ENCODE peak calls at places on chromosomes 1 and 21, in four cellular contexts. W is IMR-90, E is mesendoderm, C is neuronal stem cell. B is an unnamed sample.

GRCh38 chr1:154856049-154856448 is 14.0 kb downstream of the KCNN3 start:
- DNase-seq in W (no peak), E (peak), C (no peak), B (no peak)

GRCh38 chr1:37477946-37478345 is 3.6 kb downstream of the ZC3H12A start:
- DNase-seq in W (no peak), E (peak), C (no peak), B (no peak)

GRCh38 chr1:162709870-162710269 is 77.6 kb downstream of the DDR2 start:
- DNase-seq in W (peak), E (no peak), C (no peak), B (no peak)

GRCh38 chr1:228906461-228906860 is 171.2 kb downstream of the RHOU start:
- DNase-seq in W (no peak), E (no peak), C (no peak), B (no peak)

GRCh38 chr1:237065903-237066302 is 23.9 kb downstream of the RYR2 start:
- DNase-seq in W (no peak), E (no peak), C (no peak), B (no peak)

GRCh38 chr1:212037900-212038299 is 2.4 kb downstream of the DTL start:
- DNase-seq in W (no peak), E (no peak), C (no peak), B (no peak)

GRCh38 chr1:80869299-80869698 is 931.4 kb upstream of the ADGRL2 start:
- DNase-seq in W (no peak), E (no peak), C (no peak), B (no peak)

GRCh38 chr1:184518958-184519357 is 132.1 kb downstream of the C1orf21 start:
- DNase-seq in W (no peak), E (no peak), C (no peak), B (no peak)

GRCh38 chr1:64886877-64887276 is 79.5 kb downstream of the JAK1 start:
- DNase-seq in W (no peak), E (no peak), C (peak), B (no peak)

GRCh38 chr1:202579806-202580205 is 130.4 kb downstream of the SYT2 start:
- DNase-seq in W (peak), E (no peak), C (no peak), B (no peak)

GRCh38 chr1:27102707-27103468 is 52.0 kb downstream of the SLC9A1 start:
- DNase-seq in W (peak), E (peak), C (peak), B (peak)

GRCh38 chr1:170357750-170358149 is 174.2 kb upstream of the GORAB start:
- DNase-seq in W (no peak), E (no peak), C (no peak), B (no peak)

GRCh38 chr1:20964540-20965484 is 177.7 kb upstream of the HP1BP3 start:
- DNase-seq in W (no peak), E (peak), C (no peak), B (no peak)

GRCh38 chr1:56977910-56978309 is 12.1 kb upstream of the C8B start:
- DNase-seq in W (no peak), E (no peak), C (no peak), B (no peak)

GRCh38 chr1:232528472-232529089 is 101.4 kb downstream of the SIPA1L2 start:
- DNase-seq in W (no peak), E (no peak), C (no peak), B (no peak)

GRCh38 chr1:117367769-117368059 is 465 bp downstream of the MAN1A2 start:
- DNase-seq in W (peak), E (peak), C (peak), B (no peak)

GRCh38 chr1:36284517-36284916 is 21.7 kb upstream of the SH3D21 start:
- DNase-seq in W (no peak), E (no peak), C (no peak), B (no peak)

GRCh38 chr1:53081384-53082066 is 19.5 kb downstream of the PODN start:
- DNase-seq in W (no peak), E (no peak), C (no peak), B (no peak)

GRCh38 chr21:45324430-45325205 is 36.9 kb upstream of the POFUT2 start:
- DNase-seq in W (no peak), E (peak), C (no peak), B (no peak)

GRCh38 chr1:209805875-209806760 is at the start of gene IRF6:
- DNase-seq in W (peak), E (peak), C (peak), B (peak)

GRCh38 chr1:30028283-30028682 is 695.1 kb downstream of the MATN1 start:
- DNase-seq in W (no peak), E (no peak), C (no peak), B (no peak)

GRCh38 chr1:203306089-203306969 is 1.0 kb downstream of the BTG2 start:
- DNase-seq in W (peak), E (peak), C (no peak), B (no peak)

GRCh38 chr1:218531936-218532335 is 186.8 kb downstream of the TGFB2 start:
- DNase-seq in W (no peak), E (no peak), C (no peak), B (no peak)

GRCh38 chr1:225746361-225747179 is 31.1 kb upstream of the SRP9 start:
- DNase-seq in W (peak), E (peak), C (peak), B (peak)

GRCh38 chr1:1434812-1435093 is 737 bp upstream of the VWA1 start:
- DNase-seq in W (no peak), E (no peak), C (no peak), B (no peak)

GRCh38 chr1:38559180-38559874 is 300.2 kb downstream of the RRAGC start:
- DNase-seq in W (no peak), E (no peak), C (no peak), B (no peak)

GRCh38 chr1:18233176-18233864 is 125.7 kb downstream of the IGSF21 start:
- DNase-seq in W (no peak), E (peak), C (no peak), B (peak)

GRCh38 chr21:16215193-16215592 is 485.4 kb downstream of the USP25 start:
- DNase-seq in W (no peak), E (no peak), C (no peak), B (no peak)

GRCh38 chr1:92051948-92052347 is 22.2 kb downstream of the EPHX4 start:
- DNase-seq in W (no peak), E (peak), C (no peak), B (no peak)

GRCh38 chr21:43604505-43605204 is 54.6 kb downstream of the HSF2BP start:
- DNase-seq in W (no peak), E (no peak), C (no peak), B (no peak)
- H3K23ac ChIP-seq in W (peak), E (no peak), C (peak), B (no peak)

GRCh38 chr1:10306435-10306834 is 92.4 kb upstream of the PGD start:
- DNase-seq in W (no peak), E (no peak), C (no peak), B (no peak)

GRCh38 chr1:10308001-10308400 is 90.9 kb upstream of the PGD start:
- DNase-seq in W (no peak), E (no peak), C (no peak), B (no peak)

GRCh38 chr1:10304295-10304694 is 93.9 kb downstream of the KIF1B start:
- DNase-seq in W (no peak), E (no peak), C (no peak), B (no peak)

DNA sequence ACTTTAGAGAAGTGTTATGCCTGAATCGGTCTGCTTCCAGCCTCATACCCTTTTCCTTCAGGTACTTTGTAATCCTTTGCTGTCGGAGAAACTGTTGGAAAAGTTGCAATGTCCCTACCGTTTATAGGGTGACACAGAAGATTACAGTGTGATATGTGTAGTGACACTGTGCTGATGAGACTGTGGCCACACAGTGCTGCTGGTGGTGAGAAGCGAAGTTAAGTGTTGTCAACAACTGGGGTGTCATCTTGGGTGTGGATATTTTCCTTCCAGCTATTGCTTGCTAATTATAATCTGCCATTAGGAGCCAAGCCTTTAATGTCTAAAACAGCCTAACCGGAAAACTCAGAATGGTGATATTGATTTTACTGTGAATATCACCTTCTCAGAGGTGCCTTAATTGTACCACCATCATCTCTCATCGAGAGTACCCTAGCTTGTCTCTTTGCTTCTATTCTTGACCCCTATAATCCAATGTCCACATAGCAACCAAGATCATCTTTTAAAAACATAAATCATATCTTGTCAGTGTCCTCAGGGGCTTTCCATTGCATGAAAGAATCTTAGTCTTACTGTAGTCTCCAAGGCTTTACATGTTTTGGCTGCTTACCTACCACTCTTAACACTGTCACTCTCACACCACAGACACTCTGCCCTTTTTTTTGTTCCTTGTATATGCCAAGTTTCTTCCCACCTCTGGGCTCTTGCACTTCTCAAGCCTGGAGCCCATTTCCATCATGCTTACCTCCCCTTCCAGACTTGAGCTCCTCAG is 89.4 kb upstream of the PGD start:
- DNase-seq in W (no peak), E (no peak), C (no peak), B (no peak)
- H3K23ac ChIP-seq in W (peak), E (no peak), C (no peak), B (no peak)

GRCh38 chr1:241375906-241376305 is 18.9 kb upstream of the RGS7 start:
- DNase-seq in W (no peak), E (no peak), C (no peak), B (no peak)

DNA sequence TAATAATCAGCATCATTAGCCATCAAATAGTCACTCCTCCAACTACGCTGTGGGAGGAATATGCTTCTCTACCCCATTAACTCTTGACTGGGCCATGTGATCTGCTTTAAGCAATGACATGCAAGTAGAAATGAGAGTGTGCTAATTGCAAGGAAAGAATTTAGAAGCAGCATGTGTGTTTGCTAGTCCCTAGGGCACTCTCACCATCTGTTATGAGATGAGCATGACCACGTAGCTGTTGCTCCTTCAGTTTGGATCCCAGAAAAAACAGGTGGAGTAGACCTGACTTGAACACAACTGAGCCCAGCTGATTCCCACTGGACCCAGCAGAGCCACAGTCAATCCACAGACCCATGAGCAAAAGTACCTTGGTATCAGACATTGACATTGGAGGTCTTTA is 19.7 kb upstream of the RGS7 start:
- DNase-seq in W (no peak), E (no peak), C (no peak), B (no peak)
- H3K23ac ChIP-seq in W (no peak), E (no peak), C (no peak), B (no peak)

DNA sequence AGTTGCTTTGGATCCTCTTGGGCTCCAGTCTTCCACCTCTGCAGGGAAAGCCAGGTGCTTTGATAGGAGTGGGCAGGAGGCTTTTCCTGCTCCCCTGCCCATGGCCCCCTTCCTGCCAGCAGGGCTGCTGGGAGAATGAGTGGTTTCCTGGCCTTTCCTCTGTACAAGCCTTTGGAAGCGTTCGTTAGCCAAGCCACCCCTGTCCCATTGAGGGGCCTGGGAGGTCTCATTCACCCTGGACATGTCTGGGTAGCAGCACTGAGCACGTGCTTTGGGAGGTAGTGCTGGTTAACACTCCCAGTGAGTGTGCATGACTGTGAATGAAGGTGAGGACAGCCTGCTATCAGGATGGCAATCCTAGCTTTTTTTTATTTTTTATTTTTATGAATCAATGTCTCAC is 118.5 kb upstream of the CACNA1E start:
- DNase-seq in W (no peak), E (no peak), C (no peak), B (no peak)
- H3K23ac ChIP-seq in W (no peak), E (no peak), C (peak), B (no peak)

B was measured in H9.